ENCODE peak calls at places on chromosomes 11 and 22, in four cellular contexts. One of them, this sample, is unnamed.

GRCh38 chr11:67083786-67084366 is 27.2 kb downstream of the RHOD start:
- DNase-seq in HepG2: no peak
- DNase-seq in A549: no peak
- DNase-seq in K562: no peak
- DNase-seq in this sample: no peak

GRCh38 chr11:127454856-127455255 is 454.3 kb upstream of the KIRREL3 start:
- DNase-seq in HepG2: no peak
- DNase-seq in A549: no peak
- DNase-seq in K562: no peak
- DNase-seq in this sample: no peak

GRCh38 chr11:353315-353857 is 15.9 kb upstream of the B4GALNT4 start:
- DNase-seq in HepG2: peak
- DNase-seq in A549: peak
- DNase-seq in K562: peak
- DNase-seq in this sample: no peak

GRCh38 chr11:59791639-59792038 is 18.9 kb downstream of the MRPL16 start:
- DNase-seq in HepG2: no peak
- DNase-seq in A549: no peak
- DNase-seq in K562: no peak
- DNase-seq in this sample: no peak

GRCh38 chr11:125689460-125689859 is 8.8 kb upstream of the ACRV1 start:
- DNase-seq in HepG2: no peak
- DNase-seq in A549: no peak
- DNase-seq in K562: no peak
- DNase-seq in this sample: no peak

GRCh38 chr22:39808087-39808486 is 85.5 kb downstream of the ENTHD1 start:
- DNase-seq in HepG2: peak
- DNase-seq in A549: peak
- DNase-seq in K562: peak
- DNase-seq in this sample: peak

GRCh38 chr11:59196777-59197176 is 15.9 kb downstream of the MPEG1 start:
- DNase-seq in HepG2: no peak
- DNase-seq in A549: no peak
- DNase-seq in K562: no peak
- DNase-seq in this sample: no peak

GRCh38 chr11:110119317-110119716 is 26.1 kb downstream of the ZC3H12C start:
- DNase-seq in HepG2: no peak
- DNase-seq in A549: no peak
- DNase-seq in K562: no peak
- DNase-seq in this sample: no peak

GRCh38 chr11:14773755-14774154 is 118.3 kb downstream of the CYP2R1 start:
- DNase-seq in HepG2: no peak
- DNase-seq in A549: peak
- DNase-seq in K562: peak
- DNase-seq in this sample: peak

GRCh38 chr11:43269229-43269928 is 42.4 kb upstream of the API5 start:
- DNase-seq in HepG2: no peak
- DNase-seq in A549: no peak
- DNase-seq in K562: no peak
- DNase-seq in this sample: peak

GRCh38 chr11:126307706-126308105 is 3.8 kb downstream of the DCPS start:
- DNase-seq in HepG2: peak
- DNase-seq in A549: peak
- DNase-seq in K562: peak
- DNase-seq in this sample: peak

GRCh38 chr11:77517226-77517625 is 43.3 kb upstream of the PAK1 start:
- DNase-seq in HepG2: no peak
- DNase-seq in A549: no peak
- DNase-seq in K562: no peak
- DNase-seq in this sample: no peak

GRCh38 chr11:3341298-3341697 is 37.6 kb downstream of the ZNF195 start:
- DNase-seq in HepG2: peak
- DNase-seq in A549: no peak
- DNase-seq in K562: peak
- DNase-seq in this sample: peak

GRCh38 chr11:78230161-78230877 is 41.6 kb downstream of the USP35 start:
- DNase-seq in HepG2: no peak
- DNase-seq in A549: no peak
- DNase-seq in K562: peak
- DNase-seq in this sample: no peak

GRCh38 chr22:24419480-24419860 is 7.9 kb upstream of the ADORA2A start:
- DNase-seq in HepG2: no peak
- DNase-seq in A549: no peak
- DNase-seq in K562: no peak
- DNase-seq in this sample: no peak

GRCh38 chr11:29485641-29486040 is 531.2 kb downstream of the KCNA4 start:
- DNase-seq in HepG2: no peak
- DNase-seq in A549: no peak
- DNase-seq in K562: no peak
- DNase-seq in this sample: no peak

GRCh38 chr11:124839051-124839971 is 25.9 kb upstream of the ROBO3 start:
- DNase-seq in HepG2: no peak
- DNase-seq in A549: no peak
- DNase-seq in K562: peak
- DNase-seq in this sample: peak

GRCh38 chr11:72303179-72303578 is 59.2 kb upstream of the PHOX2A start:
- DNase-seq in HepG2: no peak
- DNase-seq in A549: no peak
- DNase-seq in K562: no peak
- DNase-seq in this sample: no peak

GRCh38 chr22:24588756-24589481 is 4.0 kb downstream of the LRRC75B start:
- DNase-seq in HepG2: no peak
- DNase-seq in A549: no peak
- DNase-seq in K562: no peak
- DNase-seq in this sample: no peak

GRCh38 chr11:110362916-110363574 is 66.6 kb upstream of the RDX start:
- DNase-seq in HepG2: peak
- DNase-seq in A549: peak
- DNase-seq in K562: no peak
- DNase-seq in this sample: peak

GRCh38 chr11:111975076-111975806 is 38.1 kb downstream of the DIXDC1 start:
- DNase-seq in HepG2: no peak
- DNase-seq in A549: peak
- DNase-seq in K562: no peak
- DNase-seq in this sample: no peak

GRCh38 chr11:82864268-82864667 is 36.0 kb downstream of the PRCP start:
- DNase-seq in HepG2: peak
- DNase-seq in A549: peak
- DNase-seq in K562: peak
- DNase-seq in this sample: peak

GRCh38 chr22:33328789-33329296 is 270.7 kb upstream of the SYN3 start:
- DNase-seq in HepG2: peak
- DNase-seq in A549: peak
- DNase-seq in K562: no peak
- DNase-seq in this sample: no peak

GRCh38 chr11:1060885-1061616 is 13.6 kb upstream of the MUC2 start:
- DNase-seq in HepG2: no peak
- DNase-seq in A549: peak
- DNase-seq in K562: no peak
- DNase-seq in this sample: no peak

GRCh38 chr11:117809236-117810055 is 12.4 kb upstream of the DSCAML1 start:
- DNase-seq in HepG2: no peak
- DNase-seq in A549: peak
- DNase-seq in K562: peak
- DNase-seq in this sample: peak

GRCh38 chr11:72293391-72293790 is 49.4 kb upstream of the PHOX2A start:
- DNase-seq in HepG2: no peak
- DNase-seq in A549: no peak
- DNase-seq in K562: no peak
- DNase-seq in this sample: no peak

GRCh38 chr11:23123766-23124165 is 263.5 kb upstream of the CCDC179 start:
- DNase-seq in HepG2: no peak
- DNase-seq in A549: peak
- DNase-seq in K562: no peak
- DNase-seq in this sample: no peak

GRCh38 chr22:27105142-27106025 is 448.0 kb downstream of the MIAT start:
- DNase-seq in HepG2: no peak
- DNase-seq in A549: no peak
- DNase-seq in K562: no peak
- DNase-seq in this sample: no peak

GRCh38 chr11:65489706-65490310 is 9.0 kb upstream of the MALAT1 start:
- DNase-seq in HepG2: peak
- DNase-seq in A549: peak
- DNase-seq in K562: peak
- DNase-seq in this sample: no peak

GRCh38 chr11:35145249-35145648 is 6.3 kb downstream of the CD44 start:
- DNase-seq in HepG2: no peak
- DNase-seq in A549: no peak
- DNase-seq in K562: peak
- DNase-seq in this sample: no peak

GRCh38 chr22:28015056-28015445 is 96.0 kb upstream of the PITPNB start:
- DNase-seq in HepG2: no peak
- DNase-seq in A549: no peak
- DNase-seq in K562: no peak
- DNase-seq in this sample: no peak

GRCh38 chr22:28817919-28818859 is 17.8 kb upstream of the XBP1 start:
- DNase-seq in HepG2: peak
- DNase-seq in A549: no peak
- DNase-seq in K562: no peak
- DNase-seq in this sample: no peak

GRCh38 chr22:18023509-18024275 is 669 bp downstream of the MICAL3 start:
- DNase-seq in HepG2: no peak
- DNase-seq in A549: peak
- DNase-seq in K562: peak
- DNase-seq in this sample: peak

GRCh38 chr11:121426476-121427454 is 25.3 kb upstream of the SORL1 start:
- DNase-seq in HepG2: no peak
- DNase-seq in A549: no peak
- DNase-seq in K562: peak
- DNase-seq in this sample: peak

GRCh38 chr11:111064118-111064517 is 181.4 kb upstream of the POU2AF2 start:
- DNase-seq in HepG2: no peak
- DNase-seq in A549: no peak
- DNase-seq in K562: no peak
- DNase-seq in this sample: no peak

GRCh38 chr11:2736577-2737225 is 36.9 kb upstream of the KCNQ1OT1 start:
- DNase-seq in HepG2: no peak
- DNase-seq in A549: no peak
- DNase-seq in K562: no peak
- DNase-seq in this sample: no peak

GRCh38 chr11:15800121-15800800 is 556.1 kb downstream of the SOX6 start:
- DNase-seq in HepG2: no peak
- DNase-seq in A549: no peak
- DNase-seq in K562: no peak
- DNase-seq in this sample: no peak

DNA sequence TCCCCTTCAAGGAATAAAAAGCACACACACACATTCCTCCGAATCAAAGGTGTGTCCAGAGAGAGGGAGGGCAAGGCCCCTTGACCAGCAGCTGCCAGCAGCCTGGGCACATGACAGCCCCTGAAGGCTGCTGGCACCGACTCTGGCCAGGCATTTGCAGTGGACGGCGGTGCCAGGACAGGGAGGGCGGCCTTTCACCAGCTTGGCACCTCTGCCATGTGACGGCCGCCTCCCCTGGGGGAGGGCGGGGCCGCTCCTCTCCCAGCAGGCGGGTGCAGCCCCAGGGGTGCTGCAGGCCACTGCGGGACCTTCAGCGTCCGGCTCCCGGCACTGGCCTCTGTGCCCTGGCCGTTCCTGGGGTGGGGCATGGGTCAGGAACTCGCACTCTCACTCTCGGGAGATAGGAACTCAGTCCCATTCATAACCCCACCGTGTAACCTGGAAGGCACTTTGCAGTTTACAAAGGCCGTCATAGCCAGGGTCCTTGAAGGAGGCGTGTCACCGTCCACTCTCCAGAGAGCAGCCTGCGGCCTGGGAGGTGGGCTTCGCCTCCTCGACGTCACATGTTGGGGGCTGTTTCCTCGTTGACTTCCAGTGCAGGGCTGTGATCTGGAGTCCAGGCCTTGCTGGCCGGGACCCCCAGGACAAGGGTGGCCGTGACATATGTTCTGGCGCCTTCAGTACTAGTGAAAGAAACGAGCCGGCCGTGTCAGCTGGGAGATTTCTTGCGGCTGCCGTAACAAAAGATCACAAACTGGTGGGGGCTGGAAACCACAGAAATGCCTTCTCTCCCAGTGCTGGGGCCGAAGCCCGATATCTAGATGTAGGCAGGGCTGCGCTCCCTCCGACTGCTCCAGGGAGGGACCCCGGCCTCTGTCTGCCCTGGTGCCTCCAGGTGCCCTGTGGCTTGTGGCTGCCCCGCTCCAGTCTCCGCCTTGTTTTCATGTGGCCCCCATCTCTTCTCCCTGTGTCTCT is 39.9 kb upstream of the SMIM38 start:
- DNase-seq in HepG2: no peak
- DNase-seq in A549: no peak
- DNase-seq in K562: no peak
- DNase-seq in this sample: no peak
- TF ChIP-seq NR3C1 in HepG2: no peak
- TF ChIP-seq NR3C1 in A549: no peak
- TF ChIP-seq NR3C1 in K562: no peak
- TF ChIP-seq NR3C1 in this sample: no peak

DNA sequence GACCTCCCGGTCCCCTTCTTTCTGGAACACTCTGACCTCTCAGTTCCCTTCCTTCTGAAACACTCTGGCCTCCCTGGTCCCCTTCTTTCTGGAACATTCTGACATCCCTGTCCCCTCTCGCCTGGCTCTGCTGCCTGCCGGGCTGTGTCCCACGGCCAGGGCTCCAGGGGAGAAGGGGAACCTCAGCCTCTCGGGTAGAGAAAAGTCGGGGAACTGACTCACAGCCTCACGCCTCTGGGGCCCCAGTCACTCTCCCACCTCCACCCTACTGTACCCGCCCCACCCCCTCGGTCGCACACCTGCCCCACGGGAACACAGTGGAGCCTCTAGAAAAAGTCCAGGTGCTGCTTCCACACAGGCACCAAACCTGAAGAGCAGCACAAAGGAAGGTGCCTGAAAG is 93.3 kb downstream of the BRD1 start:
- DNase-seq in HepG2: no peak
- DNase-seq in A549: no peak
- DNase-seq in K562: no peak
- DNase-seq in this sample: no peak
- TF ChIP-seq USF2 in HepG2: no peak
- TF ChIP-seq USF2 in A549: no peak
- TF ChIP-seq USF2 in K562: no peak
- TF ChIP-seq USF2 in this sample: no peak

GRCh38 chr22:38201371-38201717 is 450 bp upstream of the MAFF start:
- DNase-seq in HepG2: no peak
- DNase-seq in A549: no peak
- DNase-seq in K562: no peak
- DNase-seq in this sample: no peak

GRCh38 chr22:38203090-38203810 is 1.5 kb downstream of the MAFF start:
- DNase-seq in HepG2: peak
- DNase-seq in A549: peak
- DNase-seq in K562: peak
- DNase-seq in this sample: peak

GRCh38 chr22:38203855-38204497 is 2.2 kb downstream of the MAFF start:
- DNase-seq in HepG2: no peak
- DNase-seq in A549: no peak
- DNase-seq in K562: no peak
- DNase-seq in this sample: no peak

GRCh38 chr22:38201718-38202436 is at the start of gene MAFF:
- DNase-seq in HepG2: peak
- DNase-seq in A549: peak
- DNase-seq in K562: peak
- DNase-seq in this sample: peak

GRCh38 chr22:38202437-38203089 is 769 bp downstream of the MAFF start:
- DNase-seq in HepG2: peak
- DNase-seq in A549: peak
- DNase-seq in K562: peak
- DNase-seq in this sample: peak
- TF ChIP-seq NR3C1 in HepG2: no peak
- TF ChIP-seq NR3C1 in A549: no peak
- TF ChIP-seq NR3C1 in K562: no peak
- TF ChIP-seq NR3C1 in this sample: no peak

GRCh38 chr11:119797736-119798135 is 68.7 kb upstream of the NECTIN1 start:
- DNase-seq in HepG2: no peak
- DNase-seq in A549: no peak
- DNase-seq in K562: no peak
- DNase-seq in this sample: peak
- TF ChIP-seq USF2 in HepG2: no peak
- TF ChIP-seq USF2 in A549: no peak
- TF ChIP-seq USF2 in K562: no peak
- TF ChIP-seq USF2 in this sample: no peak

This sample was measured in WTC11.